ENCODE peak calls at places on chromosome 13, in six cellular contexts. One of them, this sample, is unnamed.
A peak's percentile ranks its signal among the peaks of the same experiment; 100 is the strongest.

GRCh38 chr13:100515410-100515800 is 73.2 kb downstream of the GGACT start:
- DNase-seq in HepG2: no peak
- DNase-seq in stomach: no peak
- DNase-seq in K562: no peak
- DNase-seq in HCT116: no peak
- DNase-seq in prostate gland: no peak
- DNase-seq in this sample: no peak

GRCh38 chr13:94966380-94966779 is 254.0 kb upstream of the SOX21 start:
- DNase-seq in HepG2: no peak
- DNase-seq in stomach: no peak
- DNase-seq in K562: no peak
- DNase-seq in HCT116: no peak
- DNase-seq in prostate gland: no peak
- DNase-seq in this sample: no peak

GRCh38 chr13:21069561-21070004 is 8.2 kb upstream of the LATS2 start:
- DNase-seq in HepG2: peak; percentile 63
- DNase-seq in stomach: no peak
- DNase-seq in K562: no peak
- DNase-seq in HCT116: no peak
- DNase-seq in prostate gland: no peak
- DNase-seq in this sample: peak; percentile 79

GRCh38 chr13:80131204-80131603 is 209.7 kb downstream of the SPRY2 start:
- DNase-seq in HepG2: no peak
- DNase-seq in stomach: peak; percentile 73
- DNase-seq in K562: no peak
- DNase-seq in HCT116: no peak
- DNase-seq in prostate gland: no peak
- DNase-seq in this sample: peak; percentile 80

GRCh38 chr13:97339019-97339988 is 94.7 kb upstream of the RAP2A start:
- DNase-seq in HepG2: no peak
- DNase-seq in stomach: peak; percentile 29
- DNase-seq in K562: peak; percentile 23
- DNase-seq in HCT116: no peak
- DNase-seq in prostate gland: no peak
- DNase-seq in this sample: peak; percentile 91

GRCh38 chr13:97306646-97307045 is 84.5 kb downstream of the MBNL2 start:
- DNase-seq in HepG2: peak; percentile 61
- DNase-seq in stomach: no peak
- DNase-seq in K562: no peak
- DNase-seq in HCT116: no peak
- DNase-seq in prostate gland: no peak
- DNase-seq in this sample: no peak

GRCh38 chr13:80337011-80337688 is 3.8 kb downstream of the SPRY2 start:
- DNase-seq in HepG2: no peak
- DNase-seq in stomach: no peak
- DNase-seq in K562: no peak
- DNase-seq in HCT116: no peak
- DNase-seq in prostate gland: peak; percentile 19
- DNase-seq in this sample: no peak

GRCh38 chr13:106796280-106797047 is 228.5 kb upstream of the ARGLU1 start:
- DNase-seq in HepG2: no peak
- DNase-seq in stomach: no peak
- DNase-seq in K562: no peak
- DNase-seq in HCT116: no peak
- DNase-seq in prostate gland: no peak
- DNase-seq in this sample: no peak

GRCh38 chr13:31614073-31614472 is 125.3 kb upstream of the RXFP2 start:
- DNase-seq in HepG2: no peak
- DNase-seq in stomach: no peak
- DNase-seq in K562: no peak
- DNase-seq in HCT116: no peak
- DNase-seq in prostate gland: no peak
- DNase-seq in this sample: no peak

GRCh38 chr13:102769679-102770078 is 3.9 kb downstream of the TEX30 start:
- DNase-seq in HepG2: no peak
- DNase-seq in stomach: no peak
- DNase-seq in K562: no peak
- DNase-seq in HCT116: no peak
- DNase-seq in prostate gland: no peak
- DNase-seq in this sample: no peak

GRCh38 chr13:67134322-67135129 is 95.6 kb downstream of the PCDH9 start:
- DNase-seq in HepG2: no peak
- DNase-seq in stomach: no peak
- DNase-seq in K562: peak; percentile 47
- DNase-seq in HCT116: no peak
- DNase-seq in prostate gland: no peak
- DNase-seq in this sample: no peak

GRCh38 chr13:31775148-31775547 is 35.8 kb downstream of the RXFP2 start:
- DNase-seq in HepG2: no peak
- DNase-seq in stomach: no peak
- DNase-seq in K562: no peak
- DNase-seq in HCT116: no peak
- DNase-seq in prostate gland: no peak
- DNase-seq in this sample: no peak

GRCh38 chr13:26459276-26460131 is 98.0 kb upstream of the WASF3 start:
- DNase-seq in HepG2: no peak
- DNase-seq in stomach: no peak
- DNase-seq in K562: no peak
- DNase-seq in HCT116: no peak
- DNase-seq in prostate gland: no peak
- DNase-seq in this sample: no peak

GRCh38 chr13:26458196-26458734 is 99.2 kb upstream of the WASF3 start:
- DNase-seq in HepG2: no peak
- DNase-seq in stomach: no peak
- DNase-seq in K562: no peak
- DNase-seq in HCT116: no peak
- DNase-seq in prostate gland: no peak
- DNase-seq in this sample: no peak

GRCh38 chr13:26457212-26457611 is 100.3 kb upstream of the WASF3 start:
- DNase-seq in HepG2: no peak
- DNase-seq in stomach: no peak
- DNase-seq in K562: no peak
- DNase-seq in HCT116: no peak
- DNase-seq in prostate gland: no peak
- DNase-seq in this sample: no peak

GRCh38 chr13:26463848-26464247 is 93.6 kb upstream of the WASF3 start:
- DNase-seq in HepG2: no peak
- DNase-seq in stomach: no peak
- DNase-seq in K562: no peak
- DNase-seq in HCT116: no peak
- DNase-seq in prostate gland: no peak
- DNase-seq in this sample: no peak

DNA sequence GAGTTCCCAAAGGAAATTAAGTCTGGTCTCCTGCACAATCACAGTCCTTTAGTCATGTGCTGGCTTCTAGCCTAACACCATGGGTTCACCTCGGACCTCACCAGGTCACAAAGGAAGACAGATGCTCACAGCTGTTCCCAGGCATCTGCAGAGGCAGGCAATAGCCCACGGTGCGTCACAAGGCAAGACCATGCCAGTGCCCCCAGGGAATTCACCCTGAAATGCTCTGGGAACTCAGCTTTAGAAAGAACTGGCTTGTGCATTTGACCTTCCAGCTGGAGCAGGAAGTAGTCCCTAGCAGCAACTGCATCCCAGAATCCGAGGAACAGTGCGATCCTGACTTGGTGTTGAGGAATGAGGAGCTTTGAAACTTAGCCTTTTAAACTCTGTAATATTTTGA is 96.8 kb upstream of the WASF3 start:
- DNase-seq in HepG2: no peak
- DNase-seq in stomach: peak; percentile 42
- DNase-seq in K562: no peak
- DNase-seq in HCT116: no peak
- DNase-seq in prostate gland: no peak
- DNase-seq in this sample: peak; percentile 91
- TF ChIP-seq POLR2AphosphoS5 in HepG2: no peak
- TF ChIP-seq POLR2AphosphoS5 in stomach: peak; percentile 55
- TF ChIP-seq POLR2AphosphoS5 in K562: no peak
- TF ChIP-seq POLR2AphosphoS5 in HCT116: no peak
- TF ChIP-seq POLR2AphosphoS5 in prostate gland: no peak
- TF ChIP-seq POLR2AphosphoS5 in this sample: peak; percentile 71

DNA sequence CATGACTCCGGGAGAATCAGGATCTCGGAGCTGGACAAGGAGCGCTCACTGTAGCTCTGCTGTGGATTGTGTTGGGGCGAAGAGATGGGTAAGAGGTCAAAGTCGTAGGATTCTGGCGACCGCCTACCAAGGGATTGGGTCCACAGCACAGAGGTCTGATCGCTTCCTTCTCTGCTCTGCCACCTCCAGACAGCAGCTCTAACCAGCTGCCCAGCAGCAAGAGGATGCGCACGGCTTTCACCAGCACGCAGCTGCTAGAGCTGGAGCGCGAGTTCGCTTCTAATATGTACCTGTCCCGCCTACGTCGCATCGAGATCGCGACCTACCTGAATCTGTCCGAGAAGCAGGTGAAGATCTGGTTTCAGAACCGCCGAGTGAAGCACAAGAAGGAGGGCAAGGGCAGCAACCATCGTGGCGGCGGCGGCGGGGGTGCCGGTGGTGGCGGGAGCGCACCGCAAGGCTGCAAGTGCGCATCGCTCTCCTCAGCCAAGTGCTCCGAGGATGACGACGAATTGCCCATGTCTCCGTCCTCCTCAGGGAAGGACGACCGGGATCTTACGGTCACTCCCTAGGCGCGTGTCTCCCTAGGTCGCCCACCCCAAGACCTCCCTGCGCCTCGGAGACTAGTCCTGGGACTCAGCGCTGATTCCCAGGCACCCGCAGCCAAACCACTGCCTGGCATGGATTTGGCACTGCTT is 1.2 kb downstream of the GSX1 start:
- DNase-seq in HepG2: no peak
- DNase-seq in stomach: no peak
- DNase-seq in K562: no peak
- DNase-seq in HCT116: no peak
- DNase-seq in prostate gland: no peak
- DNase-seq in this sample: no peak
- H3K9me3 ChIP-seq in HepG2: no peaks in the 10 kb centered on the region
- H3K9me3 ChIP-seq in stomach: no peaks in the 10 kb centered on the region
- H3K9me3 ChIP-seq in K562: no peaks in the 10 kb centered on the region
- H3K9me3 ChIP-seq in HCT116: no peaks in the 10 kb centered on the region
- H3K9me3 ChIP-seq in prostate gland: no peaks in the 10 kb centered on the region
- H3K9me3 ChIP-seq in this sample: no peaks in the 10 kb centered on the region

DNA sequence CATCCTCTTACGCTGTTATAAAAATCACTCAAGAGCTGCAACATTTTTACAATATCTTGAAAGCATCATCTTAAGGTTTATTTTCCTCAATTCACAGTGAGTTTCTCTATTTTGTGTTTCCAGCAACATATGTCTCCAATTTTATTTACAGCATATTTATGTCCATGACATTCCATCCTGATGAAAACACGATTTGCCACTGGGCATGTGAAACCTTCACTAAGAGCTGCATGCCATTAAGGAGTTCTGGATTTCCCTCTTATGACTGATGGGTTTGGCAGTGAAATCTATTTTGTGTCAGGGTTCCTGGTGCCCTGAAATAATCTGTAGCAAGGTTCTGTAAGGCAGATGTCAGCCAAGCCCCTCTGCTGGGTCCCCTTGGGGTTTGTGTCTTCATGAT is 527.6 kb upstream of the KLF12 start:
- DNase-seq in HepG2: no peak
- DNase-seq in stomach: no peak
- DNase-seq in K562: no peak
- DNase-seq in HCT116: no peak
- DNase-seq in prostate gland: no peak
- DNase-seq in this sample: no peak
- TF ChIP-seq POLR2AphosphoS5 in HepG2: no peak
- TF ChIP-seq POLR2AphosphoS5 in stomach: no peak
- TF ChIP-seq POLR2AphosphoS5 in K562: no peak
- TF ChIP-seq POLR2AphosphoS5 in HCT116: no peak
- TF ChIP-seq POLR2AphosphoS5 in prostate gland: no peak
- TF ChIP-seq POLR2AphosphoS5 in this sample: no peak

DNA sequence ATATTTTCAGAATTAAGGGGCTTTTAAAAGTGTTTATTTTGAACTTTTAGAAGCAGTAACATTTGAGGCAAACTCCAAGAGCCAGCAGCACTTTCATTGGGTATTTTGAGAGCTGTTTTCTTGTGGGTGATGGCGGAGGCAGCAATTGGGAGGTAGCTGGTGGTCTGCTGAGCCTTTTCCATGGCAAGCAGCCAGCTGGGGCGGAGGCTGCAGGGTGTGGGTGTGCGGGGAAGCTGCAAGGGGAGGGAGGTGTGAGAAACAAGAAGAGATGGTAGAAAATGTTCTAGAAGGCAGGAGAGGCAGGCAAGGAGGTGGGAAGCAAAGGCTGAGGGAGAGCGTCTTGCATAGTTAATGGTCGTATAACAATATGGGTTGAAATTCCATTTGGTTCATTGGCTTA is 223.4 kb upstream of the HTR2A start:
- DNase-seq in HepG2: no peak
- DNase-seq in stomach: no peak
- DNase-seq in K562: peak; percentile 19
- DNase-seq in HCT116: no peak
- DNase-seq in prostate gland: no peak
- DNase-seq in this sample: no peak
- H3K9me3 ChIP-seq in HepG2: no peaks in the 10 kb centered on the region
- H3K9me3 ChIP-seq in stomach: no peaks in the 10 kb centered on the region
- H3K9me3 ChIP-seq in K562: no peaks in the 10 kb centered on the region
- H3K9me3 ChIP-seq in HCT116: no peaks in the 10 kb centered on the region
- H3K9me3 ChIP-seq in prostate gland: no peaks in the 10 kb centered on the region
- H3K9me3 ChIP-seq in this sample: no peaks in the 10 kb centered on the region

GRCh38 chr13:68976287-68976686 is 1131.3 kb upstream of the ATXN8OS start:
- DNase-seq in HepG2: no peak
- DNase-seq in stomach: no peak
- DNase-seq in K562: no peak
- DNase-seq in HCT116: no peak
- DNase-seq in prostate gland: no peak
- DNase-seq in this sample: no peak
- TF ChIP-seq POLR2AphosphoS5 in HepG2: no peak
- TF ChIP-seq POLR2AphosphoS5 in stomach: no peak
- TF ChIP-seq POLR2AphosphoS5 in K562: no peak
- TF ChIP-seq POLR2AphosphoS5 in HCT116: no peak
- TF ChIP-seq POLR2AphosphoS5 in prostate gland: no peak
- TF ChIP-seq POLR2AphosphoS5 in this sample: no peak

GRCh38 chr13:19056355-19056880 is 125.2 kb downstream of the TUBA3C start:
- DNase-seq in HepG2: no peak
- DNase-seq in stomach: no peak
- DNase-seq in K562: no peak
- DNase-seq in HCT116: no peak
- DNase-seq in prostate gland: no peak
- DNase-seq in this sample: no peak
- H3K9me3 ChIP-seq in HepG2: no peaks in the 10 kb centered on the region
- H3K9me3 ChIP-seq in stomach: peaks cover 70% of the 10 kb centered on the region
- H3K9me3 ChIP-seq in K562: no peaks in the 10 kb centered on the region
- H3K9me3 ChIP-seq in HCT116: peaks cover 27% of the 10 kb centered on the region
- H3K9me3 ChIP-seq in prostate gland: no peaks in the 10 kb centered on the region
- H3K9me3 ChIP-seq in this sample: no peaks in the 10 kb centered on the region

DNA sequence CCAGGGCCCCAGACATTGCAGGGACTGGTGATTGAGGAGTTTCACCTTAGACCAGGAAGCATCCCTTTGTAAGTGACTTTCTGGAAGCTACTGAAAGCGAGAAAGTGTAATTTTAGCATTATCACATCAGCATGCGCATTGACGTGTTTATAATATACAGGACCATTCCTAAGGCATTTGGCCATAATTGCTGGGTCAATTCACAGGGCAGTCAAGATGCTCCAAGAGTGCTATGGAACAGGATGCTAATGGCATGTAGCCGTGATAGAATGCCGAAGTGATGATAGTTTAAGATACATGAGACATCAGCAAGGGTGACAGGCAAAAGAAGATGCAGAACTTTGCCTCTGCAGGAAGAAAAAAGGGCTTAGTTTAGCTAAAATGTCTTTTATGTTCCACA is 347.6 kb upstream of the NBEA start:
- DNase-seq in HepG2: no peak
- DNase-seq in stomach: no peak
- DNase-seq in K562: no peak
- DNase-seq in HCT116: no peak
- DNase-seq in prostate gland: no peak
- DNase-seq in this sample: no peak
- TF ChIP-seq POLR2AphosphoS5 in HepG2: no peak
- TF ChIP-seq POLR2AphosphoS5 in stomach: no peak
- TF ChIP-seq POLR2AphosphoS5 in K562: no peak
- TF ChIP-seq POLR2AphosphoS5 in HCT116: no peak
- TF ChIP-seq POLR2AphosphoS5 in prostate gland: no peak
- TF ChIP-seq POLR2AphosphoS5 in this sample: no peak

This sample was measured in sigmoid colon.